ENCODE peak calls at places on chromosomes 12 and 14, in five cellular contexts. Y, R, A, E and U are unnamed samples.

GRCh38 chr12:49883065-49883464 is 20.6 kb downstream of the FAIM2 start:
- DNase-seq in A (no peak), R (no peak), Y (no peak), E (no peak), U (no peak)

GRCh38 chr12:67220065-67220464 is 49.1 kb upstream of the CAND1 start:
- DNase-seq in A (no peak), Y (no peak), R (peak), E (peak), U (no peak)

GRCh38 chr12:2773199-2773875 is 21.4 kb upstream of the FKBP4 start:
- DNase-seq in Y (no peak), E (no peak), R (no peak), A (no peak), U (no peak)

GRCh38 chr14:76121089-76121748 is 30.5 kb upstream of the GPATCH2L start:
- DNase-seq in Y (peak), A (no peak), R (no peak), E (no peak), U (no peak)

GRCh38 chr12:53844989-53845836 is 93.4 kb upstream of the HOXC13 start:
- DNase-seq in Y (no peak), A (no peak), E (no peak), R (no peak), U (no peak)

GRCh38 chr14:58598028-58598850 is 39.5 kb upstream of the DACT1 start:
- DNase-seq in A (no peak), E (no peak), R (no peak), Y (no peak), U (no peak)

GRCh38 chr12:50353869-50354593 is 42.4 kb downstream of the FAM186A start:
- DNase-seq in E (no peak), R (no peak), A (no peak), Y (no peak), U (no peak)

GRCh38 chr12:93361159-93361919 is 16.4 kb upstream of the NUDT4 start:
- DNase-seq in Y (no peak), R (no peak), A (peak), E (no peak), U (no peak)

GRCh38 chr12:26845057-26845666 is 12.2 kb upstream of the ITPR2 start:
- DNase-seq in E (peak), A (peak), Y (peak), R (peak), U (no peak)

GRCh38 chr14:61477845-61478438 is 156.6 kb downstream of the PRKCH start:
- DNase-seq in E (peak), Y (peak), A (peak), R (peak), U (no peak)

GRCh38 chr14:91987192-91987591 is 39.7 kb upstream of the FBLN5 start:
- DNase-seq in E (no peak), R (no peak), A (no peak), Y (no peak), U (no peak)

GRCh38 chr14:76784266-76784874 is 23.1 kb downstream of the VASH1 start:
- DNase-seq in Y (no peak), E (no peak), A (no peak), R (no peak), U (no peak)

GRCh38 chr12:55929306-55929791 is 1.6 kb upstream of the DGKA start:
- DNase-seq in Y (no peak), A (no peak), R (peak), E (no peak), U (no peak)

GRCh38 chr14:41280745-41281144 is 325.9 kb upstream of the LRFN5 start:
- DNase-seq in E (no peak), Y (no peak), A (no peak), R (no peak), U (no peak)

GRCh38 chr14:105148604-105149145 is 19.9 kb downstream of the JAG2 start:
- DNase-seq in Y (no peak), E (no peak), R (no peak), A (no peak), U (no peak)

GRCh38 chr12:81294325-81295190 is 216.7 kb downstream of the ACSS3 start:
- DNase-seq in E (no peak), A (no peak), R (no peak), Y (no peak), U (no peak)

GRCh38 chr14:102601378-102601925 is 9.0 kb downstream of the RCOR1 start:
- DNase-seq in E (no peak), Y (no peak), A (no peak), R (no peak), U (no peak)

GRCh38 chr12:105740970-105741725 is 397.6 kb downstream of the NUAK1 start:
- DNase-seq in Y (no peak), A (peak), E (no peak), R (peak), U (no peak)

GRCh38 chr12:24062642-24063245 is 113.3 kb upstream of the SOX5 start:
- DNase-seq in Y (no peak), R (no peak), E (no peak), A (no peak), U (peak)

GRCh38 chr14:32637582-32637981 is 301.1 kb upstream of the NPAS3 start:
- DNase-seq in A (no peak), R (no peak), E (no peak), Y (no peak), U (no peak)

GRCh38 chr12:53530920-53531319 is 23.6 kb upstream of the NPFF start:
- DNase-seq in Y (no peak), A (no peak), R (no peak), E (no peak), U (no peak)

GRCh38 chr14:100146548-100147091 is 12.8 kb downstream of the DEGS2 start:
- DNase-seq in Y (no peak), E (no peak), A (no peak), R (no peak), U (no peak)
- TF ChIP-seq CTCF in Y (peak), E (no peak), A (no peak), R (no peak), U (no peak)

GRCh38 chr14:35138585-35138984 is 16.2 kb downstream of the PRORP start:
- DNase-seq in Y (no peak), E (no peak), R (no peak), A (no peak), U (no peak)

GRCh38 chr14:35146711-35147149 is 24.4 kb downstream of the PRORP start:
- DNase-seq in Y (no peak), A (no peak), E (no peak), R (no peak), U (no peak)

GRCh38 chr14:35144029-35144428 is 21.7 kb downstream of the PRORP start:
- DNase-seq in R (no peak), A (no peak), Y (no peak), E (no peak), U (no peak)

DNA sequence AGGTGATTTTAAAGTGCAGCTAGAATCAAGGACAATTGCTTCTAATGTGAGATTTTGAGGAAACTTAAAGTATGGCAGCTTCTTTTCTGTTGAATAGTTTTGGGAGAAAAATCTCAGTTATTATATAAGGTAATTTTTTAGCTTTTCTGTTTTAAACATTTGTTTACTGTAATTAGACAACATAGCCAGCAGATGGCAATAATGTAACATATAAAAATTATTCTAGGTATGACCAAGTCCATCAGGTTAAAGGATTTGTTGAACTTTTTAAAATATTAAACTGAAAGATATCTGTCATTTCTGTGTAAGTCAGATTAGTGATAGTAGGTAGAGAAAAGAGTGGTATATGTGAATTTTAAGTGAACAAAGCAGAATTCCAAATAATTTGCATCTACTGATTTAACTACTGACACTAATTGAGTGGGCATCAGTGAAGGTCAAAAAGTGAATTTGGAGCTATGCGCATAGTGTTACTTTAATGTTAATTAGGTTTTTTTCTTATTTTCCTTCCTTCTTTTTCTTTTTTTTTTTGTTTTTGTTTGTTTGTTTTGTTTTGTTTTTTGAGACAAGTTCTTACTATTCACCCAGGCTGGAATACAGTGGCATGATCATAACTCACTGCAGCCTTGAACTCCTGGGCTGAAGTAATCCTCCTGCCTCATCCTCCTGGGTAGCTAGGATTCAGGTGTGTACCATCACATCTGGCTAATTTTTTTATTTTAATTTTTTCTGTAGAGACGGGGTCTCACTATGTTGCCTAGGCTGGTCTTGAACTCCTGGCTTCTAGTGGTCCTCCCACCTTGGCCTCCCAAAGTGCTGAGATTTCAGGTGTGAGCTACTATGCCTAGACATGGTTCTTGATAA is 18.6 kb downstream of the PRORP start:
- DNase-seq in E (no peak), A (no peak), Y (no peak), R (no peak), U (no peak)
- TF ChIP-seq CTCF in E (peak), A (peak), Y (peak), R (no peak), U (peak)

GRCh38 chr12:4118017-4118510 is 155.5 kb upstream of the CCND2 start:
- DNase-seq in A (peak), R (peak), E (no peak), Y (no peak), U (no peak)

GRCh38 chr12:4120316-4120920 is 153.1 kb upstream of the CCND2 start:
- DNase-seq in R (no peak), E (no peak), A (no peak), Y (no peak), U (no peak)

GRCh38 chr12:4119157-4119761 is 154.3 kb upstream of the CCND2 start:
- DNase-seq in Y (no peak), A (no peak), E (no peak), R (no peak), U (no peak)

GRCh38 chr12:4118601-4119156 is 154.9 kb upstream of the CCND2 start:
- DNase-seq in A (no peak), R (no peak), Y (no peak), E (no peak), U (no peak)

DNA sequence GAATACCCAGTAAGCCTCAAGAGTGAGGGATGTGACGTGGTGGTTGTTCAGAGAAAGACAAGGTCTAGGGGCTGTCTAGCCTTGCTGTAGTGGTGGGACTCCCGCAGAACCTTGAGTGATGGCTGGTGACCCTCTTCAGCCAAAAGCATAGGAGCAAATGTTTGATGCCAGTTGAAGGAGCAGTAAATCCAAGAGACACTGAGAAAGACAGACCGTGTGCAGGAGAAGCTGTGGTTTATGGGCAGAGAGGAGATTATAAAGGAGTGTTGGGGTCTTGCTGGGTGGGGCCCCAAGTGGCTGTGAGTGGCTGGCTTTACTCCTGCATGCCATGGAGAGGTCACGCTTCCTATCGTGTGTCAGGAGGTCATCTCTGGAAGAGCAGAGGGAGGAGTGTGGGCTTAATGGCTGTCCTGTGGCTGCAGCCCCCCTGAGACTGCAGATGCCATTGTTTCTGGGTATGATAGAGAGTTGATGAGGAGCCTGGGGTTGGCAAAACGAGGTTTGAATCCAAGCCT is 152.0 kb upstream of the CCND2 start:
- DNase-seq in E (no peak), Y (no peak), R (no peak), A (no peak), U (no peak)
- TF ChIP-seq CTCF in E (no peak), Y (no peak), R (no peak), A (no peak), U (no peak)

GRCh38 chr12:90253674-90254181 is 545.1 kb upstream of the ATP2B1 start:
- DNase-seq in Y (peak), E (peak), R (peak), A (peak), U (no peak)
- TF ChIP-seq CTCF in Y (peak), E (no peak), R (no peak), A (peak), U (peak)

GRCh38 chr12:113466770-113467153 is 4.9 kb downstream of the LHX5 start:
- DNase-seq in R (no peak), A (no peak), E (no peak), Y (no peak), U (no peak)

GRCh38 chr12:113463746-113464743 is 7.6 kb downstream of the LHX5 start:
- DNase-seq in R (no peak), A (no peak), Y (peak), E (no peak), U (no peak)

GRCh38 chr12:113465808-113466769 is 5.6 kb downstream of the LHX5 start:
- DNase-seq in R (no peak), Y (no peak), A (no peak), E (no peak), U (no peak)

GRCh38 chr12:113462880-113463745 is 8.6 kb downstream of the LHX5 start:
- DNase-seq in R (no peak), Y (peak), A (no peak), E (no peak), U (no peak)

DNA sequence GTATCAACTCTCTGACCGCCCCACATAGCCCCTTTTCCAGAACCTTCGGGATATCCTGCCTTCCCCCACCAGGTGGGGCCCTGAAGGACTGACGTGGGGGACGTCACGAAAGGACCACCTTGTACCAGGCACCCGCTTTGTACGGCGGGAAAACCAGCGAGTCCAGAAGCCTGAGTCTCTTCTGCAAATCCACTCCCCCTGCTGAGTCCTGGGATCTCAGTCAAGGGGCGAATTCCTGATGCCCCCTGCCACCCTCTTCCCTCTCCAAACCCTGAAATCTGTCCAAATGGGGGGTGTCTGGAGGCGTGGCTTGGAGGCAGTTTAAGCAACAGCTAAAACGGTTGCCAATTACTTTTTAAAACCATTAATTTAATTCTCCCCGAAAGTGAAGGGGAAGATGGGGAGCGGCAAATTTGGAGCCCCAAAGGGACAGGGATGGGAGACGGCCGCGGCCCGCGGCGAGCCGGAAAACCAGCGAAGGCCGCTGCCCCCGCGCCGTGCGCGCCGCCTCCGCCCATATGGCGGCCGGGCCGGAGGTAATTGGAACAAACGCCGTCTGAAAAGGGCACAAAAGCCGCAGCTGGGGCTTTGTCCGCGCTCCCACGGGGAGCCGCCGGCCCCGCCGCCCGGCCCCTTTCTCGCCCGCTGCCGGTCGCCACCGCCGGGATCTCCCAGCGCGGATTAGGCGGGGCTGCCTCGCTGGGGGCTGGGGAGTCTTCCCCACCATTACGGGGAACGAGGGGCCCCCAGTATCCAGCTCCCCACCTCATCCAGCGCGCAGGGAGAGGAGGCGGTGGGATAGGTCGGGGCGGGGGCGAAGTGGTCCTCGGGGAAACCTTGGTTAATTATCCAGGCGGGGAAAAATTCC is 6.6 kb downstream of the LHX5 start:
- DNase-seq in A (no peak), Y (peak), R (no peak), E (no peak), U (no peak)
- TF ChIP-seq CTCF in A (no peak), Y (no peak), R (no peak), E (no peak), U (no peak)

GRCh38 chr12:109998904-109999648 is at the start of gene ANKRD13A:
- DNase-seq in R (peak), E (peak), Y (peak), A (peak), U (peak)

GRCh38 chr12:109999649-109999971 is 380 bp downstream of the ANKRD13A start:
- DNase-seq in A (no peak), Y (peak), R (no peak), E (peak), U (no peak)

GRCh38 chr12:110001596-110001995 is 2.4 kb downstream of the ANKRD13A start:
- DNase-seq in A (no peak), E (no peak), R (no peak), Y (no peak), U (peak)

GRCh38 chr12:109998241-109998903 is 858 bp upstream of the ANKRD13A start:
- DNase-seq in A (no peak), E (no peak), Y (no peak), R (no peak), U (no peak)

DNA sequence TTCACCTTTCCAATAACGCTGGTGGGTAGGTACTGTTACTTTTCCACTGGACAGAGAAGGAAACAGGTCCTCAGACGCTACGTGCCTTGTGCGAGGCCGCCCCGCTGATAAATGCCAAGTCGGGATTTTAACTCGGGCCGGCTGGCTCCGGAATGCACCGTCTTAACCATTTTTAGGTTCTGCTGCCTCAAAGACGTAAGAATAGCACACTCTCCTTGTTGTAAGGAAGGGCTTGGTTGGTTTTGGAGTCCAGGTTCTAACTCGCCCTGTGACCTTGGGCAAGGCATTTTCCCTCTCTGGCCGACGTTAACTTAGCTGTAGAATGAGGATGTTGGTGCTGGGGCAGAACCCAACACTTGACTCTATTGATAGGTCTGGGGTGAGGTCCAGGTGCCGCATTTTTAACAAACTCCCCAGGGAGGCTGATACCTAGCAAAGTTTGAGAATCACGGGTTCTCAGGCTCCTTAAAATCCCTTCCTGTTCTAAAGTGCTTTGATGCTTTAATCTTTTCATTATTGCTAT is 814 bp downstream of the ANKRD13A start:
- DNase-seq in Y (no peak), E (no peak), A (no peak), R (no peak), U (peak)
- TF ChIP-seq CTCF in Y (no peak), E (no peak), A (no peak), R (no peak), U (no peak)

DNA sequence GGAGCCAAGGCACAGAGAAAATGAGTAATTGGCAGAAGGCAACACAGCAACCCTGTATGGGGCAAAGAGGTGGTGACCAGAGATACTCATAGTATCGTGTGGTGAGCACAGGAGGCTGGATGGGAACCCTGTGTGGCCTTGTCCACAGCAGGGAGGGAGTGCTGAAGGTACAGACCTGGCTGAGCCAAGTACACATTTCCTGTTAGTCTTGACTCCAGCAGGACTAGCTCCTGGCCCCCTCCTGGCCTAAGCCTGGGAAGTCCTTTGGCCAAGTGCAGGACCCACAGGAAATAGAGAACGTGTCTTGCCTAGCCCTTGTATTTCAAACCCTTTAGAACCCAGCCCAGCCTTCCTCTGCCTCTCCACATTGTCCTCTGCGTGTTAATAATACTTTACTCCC is 289.8 kb upstream of the PWP1 start:
- DNase-seq in E (no peak), Y (no peak), R (no peak), A (no peak), U (no peak)
- TF ChIP-seq CTCF in E (no peak), Y (no peak), R (no peak), A (no peak), U (no peak)

GRCh38 chr14:23579311-23579630 is 681 bp upstream of the JPH4 start:
- DNase-seq in R (no peak), A (no peak), E (no peak), Y (no peak), U (no peak)

GRCh38 chr14:23579739-23580138 is 1.1 kb upstream of the JPH4 start:
- DNase-seq in Y (no peak), A (no peak), E (no peak), R (no peak), U (no peak)

GRCh38 chr14:23580152-23580926 is 1.7 kb upstream of the JPH4 start:
- DNase-seq in Y (no peak), A (no peak), R (no peak), E (no peak), U (no peak)

GRCh38 chr14:23578560-23579310 is at the start of gene JPH4:
- DNase-seq in R (no peak), A (no peak), Y (no peak), E (no peak), U (no peak)

DNA sequence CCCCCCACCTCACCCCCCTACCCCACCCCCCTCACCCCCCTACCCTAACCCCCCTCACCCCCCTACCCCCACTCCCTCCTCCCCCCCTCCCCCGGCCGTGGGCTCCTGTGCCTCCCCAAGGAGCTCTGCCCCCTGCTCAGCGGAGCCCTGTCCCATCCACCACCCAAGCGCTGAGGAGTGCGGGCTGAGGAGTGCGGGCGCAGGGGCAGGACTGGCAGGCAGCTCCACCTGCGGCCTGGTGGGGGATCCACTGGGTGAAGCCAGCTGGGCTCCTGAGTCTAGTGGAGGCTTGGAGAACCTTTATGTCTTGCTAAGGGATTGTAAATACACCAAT is 2.3 kb upstream of the JPH4 start:
- DNase-seq in A (no peak), E (no peak), R (no peak), Y (no peak), U (no peak)
- TF ChIP-seq CTCF in A (no peak), E (no peak), R (no peak), Y (no peak), U (no peak)